ENCODE peak calls at places on chromosomes 2 and 18, in nine cellular contexts. N is adrenal gland, V is spleen, M is HepG2, X is SJSA1, T is DND-41, O is pancreas, D is lower lobe of right lung, P is heart right ventricle. G is an unnamed sample. For H3K4me1 and H3K27me3, the result is how much of the 10 kb centered on the place peaks cover.

GRCh38 chr2:150567771-150568278 is 80.4 kb upstream of the RND3 start:
- DNase-seq in N (no peak), M (no peak), D (no peak), O (no peak), V (no peak), T (no peak), P (no peak), X (no peak), G (no peak)

GRCh38 chr18:49399003-49399402 is 61.4 kb downstream of the DYM start:
- DNase-seq in M (no peak), D (no peak), O (no peak), T (no peak), V (no peak), X (no peak), P (no peak), N (peak), G (no peak)

GRCh38 chr2:18271370-18272147 is 288.9 kb downstream of the RDH14 start:
- DNase-seq in T (no peak), D (no peak), M (no peak), X (no peak), N (no peak), O (peak), V (peak), P (no peak), G (no peak)

GRCh38 chr2:167196461-167197252 is 308.4 kb downstream of the XIRP2 start:
- DNase-seq in O (no peak), P (no peak), N (peak), T (peak), M (no peak), X (no peak), V (no peak), D (peak), G (peak)

GRCh38 chr18:21004721-21005120 is 106.9 kb downstream of the ROCK1 start:
- DNase-seq in V (no peak), N (no peak), X (no peak), T (no peak), M (no peak), O (no peak), D (no peak), P (no peak), G (no peak)

GRCh38 chr2:79223539-79223938 is 64.0 kb upstream of the REG3A start:
- DNase-seq in N (no peak), D (no peak), P (no peak), V (no peak), M (no peak), T (no peak), O (no peak), X (no peak), G (no peak)

GRCh38 chr2:142472382-142472781 is 341.6 kb upstream of the LRP1B start:
- DNase-seq in T (no peak), X (no peak), D (no peak), M (peak), P (no peak), N (no peak), O (no peak), V (no peak), G (no peak)

GRCh38 chr2:228681426-228681825 is 499.9 kb upstream of the SPHKAP start:
- DNase-seq in X (no peak), V (no peak), M (no peak), T (no peak), D (no peak), P (no peak), O (no peak), N (peak), G (no peak)

GRCh38 chr2:25228848-25229674 is 60.7 kb upstream of the POMC start:
- DNase-seq in V (no peak), T (peak), N (peak), O (peak), D (peak), M (peak), P (peak), X (peak), G (peak)

GRCh38 chr2:185181901-185182300 is 556.7 kb upstream of the FSIP2 start:
- DNase-seq in T (no peak), P (no peak), X (no peak), D (no peak), M (no peak), N (no peak), O (no peak), V (no peak), G (no peak)

GRCh38 chr2:2325538-2325937 is 5.5 kb downstream of the MYT1L start:
- DNase-seq in M (no peak), O (no peak), T (no peak), V (no peak), N (no peak), D (no peak), P (no peak), X (no peak), G (no peak)

GRCh38 chr2:191571163-191571769 is 106.7 kb upstream of the NABP1 start:
- DNase-seq in N (no peak), T (peak), V (no peak), P (no peak), M (no peak), X (peak), O (no peak), D (no peak), G (no peak)

GRCh38 chr2:201827621-201828020 is 21.3 kb downstream of the CDK15 start:
- DNase-seq in T (no peak), O (no peak), M (no peak), X (no peak), N (no peak), P (no peak), D (no peak), V (no peak), G (no peak)

GRCh38 chr18:10320201-10320600 is 134.2 kb upstream of the APCDD1 start:
- DNase-seq in T (no peak), X (no peak), D (no peak), P (no peak), O (no peak), N (no peak), V (no peak), M (no peak), G (no peak)

GRCh38 chr2:215529271-215529670 is 93.4 kb upstream of the FN1 start:
- DNase-seq in V (no peak), O (no peak), M (peak), X (no peak), P (no peak), T (no peak), N (no peak), D (no peak), G (no peak)

GRCh38 chr18:72543362-72544055 is 633 bp downstream of the CBLN2 start:
- DNase-seq in O (no peak), D (no peak), N (no peak), X (no peak), T (no peak), P (no peak), M (no peak), V (no peak), G (no peak)

GRCh38 chr18:72539861-72540260 is 4.3 kb downstream of the CBLN2 start:
- DNase-seq in O (no peak), V (no peak), T (no peak), N (no peak), P (no peak), M (no peak), X (no peak), D (no peak), G (no peak)

GRCh38 chr18:72544092-72544886 is at the start of gene CBLN2:
- DNase-seq in M (peak), P (peak), V (peak), N (peak), D (peak), X (peak), O (peak), T (no peak), G (peak)

GRCh38 chr18:72542993-72543361 is 1.2 kb downstream of the CBLN2 start:
- DNase-seq in D (no peak), M (no peak), V (no peak), T (no peak), P (no peak), X (no peak), N (no peak), O (no peak), G (no peak)

GRCh38 chr18:72541871-72542690 is 2.1 kb downstream of the CBLN2 start:
- DNase-seq in O (no peak), X (no peak), N (no peak), M (no peak), D (no peak), P (no peak), V (no peak), T (no peak), G (no peak)
- H3K4me3 ChIP-seq in O (no peak), X (no peak), N (no peak), M (no peak), D (no peak), P (no peak), V (peak), T (no peak), G (no peak)

GRCh38 chr2:207768891-207769596 is 662 bp downstream of the FZD5 start:
- DNase-seq in V (peak), D (peak), T (peak), P (no peak), X (no peak), M (peak), N (peak), O (no peak), G (peak)
- H3K4me1 ChIP-seq in V (under half), D (under half), T (under half), P (under half), X (under half), M (half or more), N (under half), O (under half), G (under half)

GRCh38 chr2:209773377-209773776 is 1.7 kb downstream of the UNC80 start:
- DNase-seq in M (no peak), V (no peak), X (no peak), N (no peak), T (no peak), O (no peak), D (no peak), P (no peak), G (no peak)
- H3K27me3 ChIP-seq in M (under half), V (under half), X (under half), N (under half), T (under half), O (under half), D (under half), P (under half), G (under half)

GRCh38 chr2:241870611-241871537 is 1.3 kb downstream of the RTP5 start:
- DNase-seq in P (peak), V (peak), O (peak), N (no peak), X (no peak), D (no peak), M (no peak), T (peak), G (no peak)
- H3K4me3 ChIP-seq in P (no peak), V (no peak), O (no peak), N (no peak), X (no peak), D (no peak), M (no peak), T (no peak), G (no peak)

DNA sequence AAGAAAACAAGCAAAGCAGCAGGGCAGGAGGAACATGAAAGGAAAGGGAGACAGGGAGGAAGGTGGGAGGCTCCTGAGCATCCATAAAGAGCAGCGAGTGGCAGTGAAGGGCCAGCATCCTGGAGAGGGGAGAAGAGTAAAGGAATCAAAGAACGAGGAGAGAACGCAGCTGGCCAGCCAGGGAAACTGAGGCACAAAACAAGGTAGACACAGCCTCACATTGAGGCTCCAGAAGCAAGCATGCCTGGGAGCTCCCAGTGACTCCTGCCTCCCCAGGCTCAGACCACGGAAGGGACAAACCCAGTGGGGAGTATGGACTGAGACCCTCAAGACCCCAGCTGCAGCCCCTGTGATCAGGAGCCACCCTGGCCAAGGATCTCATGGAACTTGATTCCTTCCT is 14.0 kb upstream of the TNS1 start:
- DNase-seq in P (no peak), V (no peak), O (peak), M (no peak), N (no peak), D (no peak), X (no peak), T (no peak), G (no peak)
- H3K4me1 ChIP-seq in P (under half), V (under half), O (under half), M (under half), N (under half), D (under half), X (under half), T (under half), G (under half)

GRCh38 chr2:21092308-21092869 is 31.4 kb upstream of the TDRD15 start:
- DNase-seq in X (no peak), T (no peak), P (no peak), M (peak), D (no peak), N (no peak), V (no peak), O (no peak), G (no peak)
- H3K27me3 ChIP-seq in X (under half), T (under half), P (under half), M (under half), D (under half), N (under half), V (under half), O (under half), G (under half)

GRCh38 chr2:237815637-237816036 is 17.1 kb downstream of the RBM44 start:
- DNase-seq in P (no peak), M (no peak), T (no peak), N (no peak), X (no peak), O (no peak), V (no peak), D (no peak), G (no peak)

GRCh38 chr2:237819231-237819630 is 20.7 kb downstream of the RBM44 start:
- DNase-seq in X (no peak), N (no peak), T (no peak), O (no peak), P (no peak), D (no peak), M (no peak), V (no peak), G (no peak)

GRCh38 chr2:237816531-237816930 is 18.0 kb downstream of the RBM44 start:
- DNase-seq in P (no peak), M (no peak), N (no peak), T (no peak), O (no peak), X (no peak), D (no peak), V (no peak), G (no peak)

GRCh38 chr2:237820421-237820820 is 21.8 kb downstream of the RBM44 start:
- DNase-seq in T (no peak), O (no peak), D (no peak), V (no peak), X (no peak), P (no peak), M (no peak), N (no peak), G (no peak)

GRCh38 chr2:237818066-237818473 is 19.5 kb downstream of the RBM44 start:
- DNase-seq in P (no peak), O (no peak), N (no peak), M (no peak), T (no peak), X (no peak), V (no peak), D (no peak), G (no peak)
- H3K4me3 ChIP-seq in P (no peak), O (no peak), N (no peak), M (no peak), T (no peak), X (no peak), V (no peak), D (no peak), G (no peak)